ENCODE peak calls at places on chromosomes 12 and 14, in five cellular contexts. L, B, X, Y and I are unnamed samples.

GRCh38 chr12:52247622-52248540 is 14.8 kb downstream of the KRT7 start:
- DNase-seq in Y (peak), B (no peak), L (no peak), X (no peak), I (peak)

GRCh38 chr14:55130194-55130550 is 1.1 kb downstream of the LGALS3 start:
- DNase-seq in L (no peak), Y (peak), X (no peak), B (no peak), I (no peak)

GRCh38 chr12:88615490-88615889 is 35.2 kb upstream of the KITLG start:
- DNase-seq in Y (no peak), B (no peak), L (no peak), X (no peak), I (no peak)

GRCh38 chr12:45220961-45221360 is 5.1 kb downstream of the ANO6 start:
- DNase-seq in Y (no peak), X (no peak), B (no peak), L (no peak), I (peak)

GRCh38 chr12:3150820-3151590 is 73.8 kb downstream of the TSPAN9 start:
- DNase-seq in Y (no peak), L (peak), B (no peak), X (peak), I (peak)

GRCh38 chr14:99758121-99758871 is 34.9 kb upstream of the EML1 start:
- DNase-seq in X (peak), L (peak), B (no peak), Y (no peak), I (peak)

GRCh38 chr12:121454921-121455320 is 55.0 kb downstream of the RNF34 start:
- DNase-seq in Y (no peak), L (no peak), B (no peak), X (no peak), I (no peak)

GRCh38 chr14:94581127-94581999 is at the start of gene SERPINA5:
- DNase-seq in B (no peak), L (peak), Y (no peak), X (peak), I (no peak)

GRCh38 chr14:92945959-92946846 is 23.3 kb downstream of the CHGA start:
- DNase-seq in Y (no peak), X (no peak), L (no peak), B (no peak), I (no peak)

GRCh38 chr14:35336171-35337073 is 44.2 kb downstream of the PSMA6 start:
- DNase-seq in Y (no peak), X (no peak), B (no peak), L (peak), I (no peak)

GRCh38 chr12:124862768-124863408 is 776 bp downstream of the SCARB1 start:
- DNase-seq in B (peak), Y (peak), X (peak), L (peak), I (peak)

GRCh38 chr14:104290058-104290667 is 151.8 kb downstream of the KIF26A start:
- DNase-seq in L (no peak), Y (no peak), B (no peak), X (no peak), I (no peak)

GRCh38 chr12:56932146-56932545 is 2.1 kb downstream of the SDR9C7 start:
- DNase-seq in Y (no peak), L (no peak), B (no peak), X (no peak), I (peak)

GRCh38 chr12:22935501-22935900 is 310.5 kb downstream of the ETNK1 start:
- DNase-seq in X (no peak), L (no peak), Y (no peak), B (no peak), I (peak)

GRCh38 chr12:75533239-75533638 is 21.8 kb upstream of the KRR1 start:
- DNase-seq in X (no peak), Y (no peak), B (no peak), L (no peak), I (no peak)

GRCh38 chr12:50258167-50258551 is 25.2 kb downstream of the LIMA1 start:
- DNase-seq in L (no peak), B (no peak), X (no peak), Y (no peak), I (no peak)

GRCh38 chr14:101625336-101626097 is 64.2 kb downstream of the DIO3 start:
- DNase-seq in B (no peak), X (no peak), L (no peak), Y (no peak), I (no peak)

GRCh38 chr12:47867496-47867941 is 37.3 kb downstream of the VDR start:
- DNase-seq in X (peak), L (no peak), B (peak), Y (no peak), I (no peak)

GRCh38 chr14:25116607-25117006 is 66.7 kb upstream of the STXBP6 start:
- DNase-seq in B (no peak), L (no peak), X (peak), Y (no peak), I (no peak)

GRCh38 chr12:79098530-79098929 is 234.0 kb downstream of the SYT1 start:
- DNase-seq in X (peak), L (no peak), Y (no peak), B (no peak), I (peak)

GRCh38 chr14:58774531-58774930 is 136.8 kb downstream of the DACT1 start:
- DNase-seq in L (no peak), X (no peak), Y (no peak), B (no peak), I (no peak)